ENCODE peak calls at places on chromosome 14, in ten cellular contexts. W is prostate gland, U is IMR-90, N is adrenal gland, I is suprapubic skin, Z is vagina, G is tibial nerve, T is stomach, H is gastrocnemius medialis, D is heart left ventricle. Y is an unnamed sample.

GRCh38 chr14:103716091-103716801 is 636 bp downstream of the ZFYVE21 start:
- DNase-seq in W (no peak), U (no peak), N (peak), I (no peak), Z (no peak), G (no peak), T (no peak), H (no peak), D (peak), Y (peak)

GRCh38 chr14:75793806-75794205 is 132.8 kb downstream of the TTLL5 start:
- DNase-seq in W (no peak), U (peak), N (peak), I (no peak), Z (no peak), G (no peak), T (no peak), H (no peak), D (no peak), Y (no peak)

GRCh38 chr14:101025131-101025530 is 121.6 kb upstream of the RTL1 start:
- DNase-seq in W (no peak), U (no peak), N (no peak), I (peak), Z (no peak), G (peak), T (no peak), H (no peak), D (peak), Y (no peak)

GRCh38 chr14:92549853-92550244 is 36.3 kb downstream of the RIN3 start:
- DNase-seq in W (no peak), U (peak), N (peak), I (no peak), Z (no peak), G (no peak), T (no peak), H (no peak), D (peak), Y (no peak)

GRCh38 chr14:104120281-104120741 is 18.1 kb upstream of the KIF26A start:
- DNase-seq in W (no peak), U (no peak), N (no peak), I (peak), Z (no peak), G (no peak), T (peak), H (no peak), D (peak), Y (no peak)

GRCh38 chr14:105309371-105309770 is 5.2 kb upstream of the PACS2 start:
- DNase-seq in W (no peak), U (no peak), N (no peak), I (no peak), Z (no peak), G (no peak), T (no peak), H (no peak), D (no peak), Y (no peak)

GRCh38 chr14:53103941-53104340 is 49.2 kb downstream of the DDHD1 start:
- DNase-seq in W (no peak), U (no peak), N (no peak), I (no peak), Z (no peak), G (no peak), T (no peak), H (no peak), D (no peak), Y (no peak)

GRCh38 chr14:55277972-55278740 is 6.9 kb downstream of the FBXO34 start:
- DNase-seq in W (no peak), U (no peak), N (no peak), I (no peak), Z (no peak), G (no peak), T (no peak), H (no peak), D (no peak), Y (no peak)

GRCh38 chr14:75140620-75141019 is 13.8 kb upstream of the NEK9 start:
- DNase-seq in W (no peak), U (no peak), N (no peak), I (no peak), Z (no peak), G (no peak), T (no peak), H (no peak), D (no peak), Y (no peak)

GRCh38 chr14:103721334-103722120 is 5.9 kb downstream of the ZFYVE21 start:
- DNase-seq in W (no peak), U (peak), N (no peak), I (no peak), Z (no peak), G (no peak), T (no peak), H (no peak), D (no peak), Y (peak)

DNA sequence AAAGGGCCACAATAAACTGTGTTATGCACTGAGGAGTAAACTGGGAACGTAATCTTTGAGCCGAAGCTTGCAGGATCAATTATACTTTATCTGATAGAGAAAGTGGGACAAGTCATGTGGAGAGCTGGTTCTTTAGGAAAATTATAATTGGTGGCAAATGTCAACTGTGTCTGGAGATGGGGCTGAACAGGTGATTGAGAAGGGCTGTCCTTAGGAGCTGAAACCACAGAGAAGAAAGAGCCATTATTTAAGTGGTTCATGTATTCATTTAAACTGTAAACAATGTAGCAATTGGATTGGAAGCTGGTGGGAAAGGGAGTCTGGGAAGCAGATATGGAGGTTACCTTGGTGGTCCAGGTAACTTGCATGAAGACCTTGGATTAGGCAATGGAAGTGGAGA is 193.1 kb downstream of the NPAS3 start:
- DNase-seq in W (no peak), U (no peak), N (no peak), I (no peak), Z (no peak), G (no peak), T (no peak), H (no peak), D (no peak), Y (no peak)
- TF ChIP-seq POLR2A in W (no peak), U (no peak), N (no peak), I (no peak), Z (no peak), G (no peak), T (no peak), H (no peak), D (no peak), Y (no peak)

DNA sequence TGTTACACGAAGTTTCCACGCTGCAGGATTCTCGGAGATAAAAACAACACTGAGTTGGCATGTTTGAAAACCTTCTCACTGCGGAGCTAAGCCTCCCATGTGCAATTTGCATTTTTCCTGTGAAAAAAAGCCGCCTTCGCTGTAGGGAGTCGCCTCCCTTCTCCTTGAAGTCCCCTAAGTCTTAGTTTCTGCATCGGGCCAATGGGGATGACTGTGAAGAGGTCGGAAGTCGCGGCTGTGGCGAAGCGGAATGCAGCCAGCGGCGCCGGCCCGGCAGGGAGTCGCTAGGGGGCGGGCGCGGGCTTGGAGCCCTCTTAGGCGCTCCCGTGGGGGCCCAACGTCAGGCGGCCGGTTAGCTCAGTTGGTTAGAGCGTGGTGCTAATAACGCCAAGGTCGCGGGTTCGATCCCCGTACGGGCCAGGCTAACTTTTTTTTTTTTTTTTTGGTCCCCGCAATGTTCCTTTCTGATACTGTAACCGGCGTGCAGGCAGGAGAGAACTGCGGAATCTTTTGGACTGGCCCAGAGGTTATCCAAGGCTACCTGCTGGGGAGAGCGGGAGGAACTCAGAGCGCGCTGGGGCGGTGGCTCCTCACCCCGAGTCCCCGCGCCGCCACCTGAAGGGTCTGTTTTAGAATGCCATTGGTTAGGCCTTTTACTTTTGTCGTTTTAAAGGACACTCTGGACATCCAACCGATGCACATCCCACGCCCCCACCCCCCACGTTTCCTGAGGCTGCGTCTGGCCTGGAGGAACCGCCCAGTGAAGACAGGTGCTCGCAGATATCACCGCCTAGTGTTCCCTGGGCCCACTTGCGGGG is 2.6 kb upstream of the ZNF839 start:
- DNase-seq in W (peak), U (peak), N (peak), I (peak), Z (no peak), G (peak), T (peak), H (peak), D (peak), Y (peak)
- TF ChIP-seq POLR2A in W (peak), U (no peak), N (no peak), I (no peak), Z (no peak), G (no peak), T (no peak), H (no peak), D (no peak), Y (no peak)

GRCh38 chr14:49769171-49769570 is 1.2 kb downstream of the KLHDC2 start:
- DNase-seq in W (no peak), U (peak), N (no peak), I (no peak), Z (no peak), G (no peak), T (peak), H (no peak), D (no peak), Y (no peak)

GRCh38 chr14:49766839-49767238 is 1.1 kb upstream of the KLHDC2 start:
- DNase-seq in W (no peak), U (no peak), N (peak), I (no peak), Z (no peak), G (no peak), T (no peak), H (no peak), D (no peak), Y (no peak)

GRCh38 chr14:49767473-49768300 is at the start of gene KLHDC2:
- DNase-seq in W (peak), U (peak), N (peak), I (peak), Z (no peak), G (peak), T (peak), H (peak), D (peak), Y (peak)

GRCh38 chr14:49769581-49770211 is 1.7 kb downstream of the KLHDC2 start:
- DNase-seq in W (no peak), U (no peak), N (no peak), I (no peak), Z (no peak), G (no peak), T (no peak), H (no peak), D (no peak), Y (no peak)

DNA sequence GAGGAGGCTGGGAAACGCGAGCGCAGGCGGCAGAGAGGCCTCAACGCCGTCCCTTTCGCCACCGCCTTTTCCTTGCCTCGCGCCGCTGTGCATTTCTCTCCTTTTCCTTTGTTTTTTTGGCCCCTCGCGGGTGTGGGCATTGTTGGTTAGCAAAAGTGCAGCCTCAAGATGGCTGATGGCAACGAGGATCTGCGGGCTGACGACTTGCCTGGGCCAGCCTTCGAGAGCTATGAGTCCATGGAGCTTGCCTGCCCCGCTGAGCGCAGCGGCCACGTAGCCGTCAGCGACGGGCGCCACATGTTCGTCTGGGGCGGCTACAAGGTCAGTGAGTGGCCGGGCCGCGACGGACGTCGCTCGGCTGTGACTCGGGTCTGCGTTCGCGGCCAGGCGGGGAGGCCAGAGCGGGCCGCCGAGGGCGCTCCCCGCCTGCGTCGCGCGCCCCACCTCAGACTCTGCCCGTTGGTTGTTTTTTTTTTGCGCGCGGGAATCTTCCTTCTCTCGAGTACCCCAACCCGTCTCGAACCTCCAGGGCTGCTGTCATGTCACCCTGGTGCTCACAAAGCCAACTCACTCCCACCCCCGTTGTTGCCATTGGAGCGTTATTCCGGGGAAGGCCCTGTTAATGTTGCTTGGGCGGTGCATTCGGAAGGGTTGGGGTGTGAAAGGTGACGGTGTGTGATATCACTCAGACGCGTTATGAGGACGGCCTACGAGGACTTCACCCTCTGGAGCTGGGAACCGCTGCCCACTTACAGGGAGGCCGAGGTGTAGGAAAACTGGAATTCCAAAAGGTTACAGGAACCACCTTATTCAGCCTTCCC is 558 bp downstream of the KLHDC2 start:
- DNase-seq in W (peak), U (peak), N (peak), I (no peak), Z (no peak), G (no peak), T (peak), H (peak), D (peak), Y (peak)
- TF ChIP-seq POLR2A in W (peak), U (no peak), N (no peak), I (no peak), Z (no peak), G (no peak), T (no peak), H (no peak), D (no peak), Y (no peak)

DNA sequence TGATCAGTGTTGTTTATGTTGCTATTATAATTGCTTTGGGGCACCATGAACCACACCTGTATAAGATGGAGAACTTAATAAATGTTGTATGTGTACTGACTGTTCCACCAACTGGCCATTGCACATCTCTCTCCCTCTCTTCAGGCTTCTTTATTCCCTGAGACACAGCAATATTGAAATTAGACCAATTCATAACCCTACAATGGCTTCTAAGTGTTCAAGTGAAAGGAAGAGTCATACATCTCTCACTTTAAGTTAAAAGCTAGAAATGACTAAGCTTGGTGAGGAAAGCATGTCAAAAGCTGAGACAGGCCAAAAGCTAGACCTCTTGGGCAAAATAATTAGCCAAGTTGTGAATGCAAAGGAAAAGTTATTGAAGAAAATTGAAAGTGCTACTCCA is 373.3 kb downstream of the RGS6 start:
- DNase-seq in W (no peak), U (no peak), N (no peak), I (no peak), Z (no peak), G (no peak), T (no peak), H (no peak), D (no peak), Y (no peak)
- TF ChIP-seq POLR2A in W (no peak), U (no peak), N (no peak), I (no peak), Z (no peak), G (no peak), T (no peak), H (no peak), D (no peak), Y (no peak)

DNA sequence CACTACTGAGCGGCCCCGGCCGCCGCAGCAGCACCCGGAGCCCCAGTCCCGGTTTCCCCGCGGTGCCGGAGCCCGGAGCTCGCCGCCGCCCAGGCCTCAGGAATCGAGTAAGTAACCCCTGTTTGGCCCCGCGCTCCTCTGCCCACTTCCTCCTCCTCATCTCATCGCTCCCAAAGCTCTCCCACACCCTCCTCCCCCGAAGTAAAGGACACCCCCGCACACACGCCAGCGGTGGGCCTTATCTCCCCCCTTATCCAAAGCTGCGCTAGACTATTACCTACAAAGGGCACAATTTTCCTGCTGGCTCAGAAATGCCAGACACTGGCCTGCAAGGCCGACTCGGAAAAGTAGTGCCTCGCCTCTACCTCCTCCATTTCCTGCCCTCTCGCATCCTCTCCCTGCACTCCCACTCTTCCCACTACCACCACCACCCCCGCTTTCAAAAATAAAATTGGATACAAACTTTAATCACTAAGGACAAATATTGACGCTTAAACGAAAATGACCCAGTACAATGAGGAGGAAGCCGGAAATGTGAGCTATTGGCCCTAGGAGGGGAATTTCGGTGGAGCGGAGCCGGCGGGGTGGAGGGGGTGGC is 581 bp upstream of the FOXG1 start:
- DNase-seq in W (no peak), U (no peak), N (no peak), I (no peak), Z (no peak), G (no peak), T (no peak), H (no peak), D (no peak), Y (no peak)
- TF ChIP-seq POLR2A in W (no peak), U (no peak), N (no peak), I (no peak), Z (no peak), G (no peak), T (no peak), H (no peak), D (no peak), Y (no peak)